ENCODE peak calls at places on chromosomes 4 and X, in five cellular contexts. V is endodermal cell, D is thoracic aorta, P is RCC 7860, Y is substantia nigra. R is an unnamed sample.

GRCh38 chrX:110119480-110119879 is 116.6 kb downstream of the TMEM164 start:
- DNase-seq in V (no peak), D (no peak), P (no peak), Y (no peak), R (no peak)

GRCh38 chrX:37958493-37959211 is 47.7 kb upstream of the SYTL5 start:
- DNase-seq in V (no peak), D (no peak), P (no peak), Y (no peak), R (no peak)

GRCh38 chr4:92615049-92615448 is 311.3 kb downstream of the GRID2 start:
- DNase-seq in V (no peak), D (no peak), P (no peak), Y (no peak), R (no peak)

GRCh38 chr4:123940604-123941003 is 544.0 kb downstream of the SPRY1 start:
- DNase-seq in V (no peak), D (no peak), P (no peak), Y (no peak), R (no peak)

GRCh38 chr4:122086338-122086737 is 65.8 kb upstream of the BLTP1 start:
- DNase-seq in V (no peak), D (no peak), P (no peak), Y (no peak), R (no peak)

GRCh38 chr4:75254745-75255144 is 259.5 kb downstream of the RCHY1 start:
- DNase-seq in V (no peak), D (no peak), P (no peak), Y (no peak), R (no peak)

GRCh38 chrX:12984629-12985303 is 9.9 kb downstream of the TMSB4X start:
- DNase-seq in V (no peak), D (no peak), P (peak; percentile 36), Y (no peak), R (no peak)

GRCh38 chrX:27728291-27728690 is 79.5 kb upstream of the MAGEB10 start:
- DNase-seq in V (no peak), D (no peak), P (peak; percentile 6), Y (no peak), R (no peak)

GRCh38 chr4:151730003-151730559 is 30.7 kb downstream of the GATB start:
- DNase-seq in V (peak; percentile 72), D (no peak), P (peak; percentile 75), Y (no peak), R (peak; percentile 59)

GRCh38 chr4:118911162-118911791 is 22.6 kb downstream of the SYNPO2 start:
- DNase-seq in V (no peak), D (no peak), P (no peak), Y (no peak), R (no peak)

GRCh38 chr4:1721666-1722550 is 587 bp downstream of the TACC3 start:
- DNase-seq in V (peak; percentile 58), D (no peak), P (no peak), Y (no peak), R (no peak)

GRCh38 chr4:107863850-107864371 is 39.2 kb downstream of the SGMS2 start:
- DNase-seq in V (no peak), D (no peak), P (peak; percentile 52), Y (no peak), R (no peak)

GRCh38 chr4:88697588-88698329 is at the start of gene NAP1L5:
- DNase-seq in V (peak; percentile 75), D (no peak), P (peak; percentile 10), Y (peak; percentile 30), R (peak; percentile 42)

GRCh38 chr4:148831945-148832344 is 389.7 kb upstream of the NR3C2 start:
- DNase-seq in V (no peak), D (no peak), P (peak; percentile 67), Y (no peak), R (no peak)

GRCh38 chrX:135437867-135438733 is 16.4 kb downstream of the SMIM10L2A start:
- DNase-seq in V (peak; percentile 79), D (no peak), P (no peak), Y (no peak), R (peak; percentile 68)

GRCh38 chr4:140736669-140737343 is 19.4 kb downstream of the TBC1D9 start:
- DNase-seq in V (no peak), D (no peak), P (no peak), Y (no peak), R (no peak)

GRCh38 chrX:108362026-108362425 is 76.2 kb downstream of the COL4A6 start:
- DNase-seq in V (no peak), D (no peak), P (no peak), Y (no peak), R (no peak)